ENCODE peak calls at places on chromosomes 2 and 18, in six cellular contexts. W, T, X, O, D and N are unnamed samples. For H3K9me3, the result is how much of the 10 kb centered on the place peaks cover.

GRCh38 chr2:54632733-54633692 is 90.4 kb upstream of the EML6 start:
- DNase-seq in W (peak), T (no peak), X (peak), O (no peak), D (no peak), N (no peak)

GRCh38 chr2:232299927-232300674 is 78.5 kb upstream of the ALPP start:
- DNase-seq in W (no peak), T (no peak), X (no peak), O (no peak), D (no peak), N (no peak)

GRCh38 chr2:1675633-1676032 is 68.7 kb downstream of the PXDN start:
- DNase-seq in W (peak), T (no peak), X (peak), O (peak), D (no peak), N (no peak)

GRCh38 chr2:188475945-188476344 is 184.3 kb downstream of the GULP1 start:
- DNase-seq in W (no peak), T (no peak), X (no peak), O (no peak), D (no peak), N (no peak)

GRCh38 chr18:62904396-62905285 is 189.3 kb downstream of the PHLPP1 start:
- DNase-seq in W (no peak), T (no peak), X (peak), O (no peak), D (no peak), N (no peak)

GRCh38 chr18:31679133-31679731 is 5.1 kb downstream of the B4GALT6 start:
- DNase-seq in W (no peak), T (no peak), X (peak), O (no peak), D (no peak), N (no peak)

GRCh38 chr2:211014906-211015305 is 458.5 kb downstream of the CPS1 start:
- DNase-seq in W (no peak), T (no peak), X (no peak), O (no peak), D (no peak), N (no peak)

GRCh38 chr2:174553811-174554493 is 43.7 kb downstream of the WIPF1 start:
- DNase-seq in W (no peak), T (no peak), X (no peak), O (no peak), D (no peak), N (no peak)

GRCh38 chr2:60339286-60339685 is 214.2 kb downstream of the BCL11A start:
- DNase-seq in W (no peak), T (no peak), X (no peak), O (peak), D (no peak), N (no peak)

DNA sequence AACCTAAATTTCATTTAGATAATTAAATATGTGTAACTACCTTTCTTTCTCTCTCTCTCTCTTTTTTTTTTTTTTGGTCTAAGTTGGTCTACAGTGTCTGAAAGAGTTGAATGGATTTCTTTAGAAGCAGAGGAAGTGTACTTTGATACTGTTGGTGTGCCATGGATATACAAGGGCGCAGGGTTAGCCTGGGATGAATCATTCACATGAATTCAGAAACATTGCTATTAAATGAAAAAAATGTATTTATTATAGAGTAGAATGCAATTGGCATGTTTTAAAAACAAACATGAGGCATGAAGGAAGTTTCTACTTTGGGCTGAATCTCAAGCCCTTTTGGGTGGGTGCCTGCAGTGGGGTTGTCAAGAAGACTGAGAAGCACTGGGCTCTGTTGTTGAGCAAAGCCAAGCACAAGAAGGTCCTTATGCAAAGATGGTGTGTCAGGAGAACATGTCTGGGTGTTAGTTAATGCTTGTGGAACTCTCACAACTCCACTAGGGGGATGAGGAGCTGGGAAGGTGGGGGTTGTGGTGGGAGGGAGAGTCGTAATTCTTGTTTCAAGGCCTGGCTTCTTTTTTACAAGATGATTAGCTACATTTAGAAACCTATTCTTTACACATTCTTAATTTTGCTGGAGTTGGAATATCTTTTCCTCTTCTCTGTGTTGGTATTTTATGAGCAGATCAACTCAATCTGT is 57.9 kb downstream of the LYPD6 start:
- DNase-seq in W (no peak), T (no peak), X (peak), O (peak), D (no peak), N (no peak)
- TF ChIP-seq CTCF in W (no peak), T (no peak), X (no peak), O (peak), D (no peak), N (no peak)

DNA sequence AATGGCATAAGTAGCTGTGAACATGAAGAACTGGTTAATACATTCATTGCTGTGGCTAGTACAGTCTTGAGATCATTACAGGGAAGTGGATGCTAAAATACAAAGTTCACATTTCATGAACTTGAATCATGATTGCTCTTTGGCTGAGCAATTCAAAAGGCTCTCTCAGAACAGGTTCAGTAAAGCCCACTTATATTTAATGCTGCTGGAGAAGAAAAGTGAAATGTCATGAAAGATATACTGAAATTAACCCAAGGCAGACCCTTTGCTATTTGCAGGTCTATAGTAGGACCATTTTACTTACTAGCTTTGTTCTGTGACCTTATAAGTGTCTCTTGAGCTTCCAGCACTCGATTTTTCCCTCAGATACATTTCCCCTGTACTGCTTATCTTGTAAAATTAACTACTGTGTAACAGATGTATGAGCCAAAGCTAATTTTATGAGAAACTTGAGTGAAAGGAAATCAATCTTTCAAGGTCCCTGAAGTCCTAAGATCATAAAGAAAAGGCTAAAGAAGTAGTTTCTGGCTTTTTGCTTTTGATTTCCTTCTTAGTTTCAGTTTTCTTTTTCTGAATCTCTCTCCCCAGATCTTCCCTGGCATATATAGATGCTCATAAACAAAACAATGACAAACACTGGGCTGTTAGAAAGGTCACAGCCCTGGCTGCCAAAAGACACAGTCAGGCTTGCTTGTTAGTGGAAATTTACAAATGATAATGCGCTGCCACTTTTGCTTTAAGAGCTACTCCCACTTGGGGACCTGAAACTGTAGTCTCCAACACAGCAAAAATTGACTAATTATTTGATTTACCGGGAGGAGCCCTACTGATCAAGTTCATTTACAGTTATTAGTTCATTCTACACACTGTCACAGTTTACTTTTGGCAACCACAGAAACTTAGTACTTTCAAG is 132.7 kb upstream of the XPO1 start:
- DNase-seq in W (peak), T (no peak), X (peak), O (no peak), D (no peak), N (no peak)
- H3K4me3 ChIP-seq in W (peak), T (no peak), X (peak), O (no peak), D (peak), N (no peak)

DNA sequence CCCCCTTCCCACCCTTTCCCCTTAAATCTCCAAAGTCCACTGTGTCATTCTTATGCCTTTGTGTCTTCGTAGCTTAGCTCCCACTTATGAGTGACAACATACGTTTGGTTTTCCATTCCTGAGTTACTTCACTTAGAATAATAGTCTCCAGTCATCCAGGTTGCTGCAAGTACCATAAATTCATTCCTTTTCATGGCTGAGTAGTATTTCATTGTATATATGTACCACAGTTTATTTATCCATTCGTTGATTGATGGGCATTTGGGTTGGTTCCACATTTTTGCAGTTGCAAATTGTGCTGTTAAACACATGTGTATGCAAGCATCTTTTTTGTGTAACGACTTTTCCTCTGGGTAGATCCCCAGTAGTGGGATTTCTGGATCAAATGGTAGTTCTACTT is 14.5 kb upstream of the ZNF638 start:
- DNase-seq in W (no peak), T (no peak), X (no peak), O (no peak), D (no peak), N (no peak)
- H3K9me3 ChIP-seq in W (under half), T (under half), X (under half), O (half or more), D (under half), N (under half)

GRCh38 chr2:71882236-71882946 is 265.3 kb downstream of the CYP26B1 start:
- DNase-seq in W (no peak), T (no peak), X (no peak), O (peak), D (no peak), N (no peak)
- TF ChIP-seq CTCF in W (no peak), T (no peak), X (no peak), O (no peak), D (no peak), N (no peak)

DNA sequence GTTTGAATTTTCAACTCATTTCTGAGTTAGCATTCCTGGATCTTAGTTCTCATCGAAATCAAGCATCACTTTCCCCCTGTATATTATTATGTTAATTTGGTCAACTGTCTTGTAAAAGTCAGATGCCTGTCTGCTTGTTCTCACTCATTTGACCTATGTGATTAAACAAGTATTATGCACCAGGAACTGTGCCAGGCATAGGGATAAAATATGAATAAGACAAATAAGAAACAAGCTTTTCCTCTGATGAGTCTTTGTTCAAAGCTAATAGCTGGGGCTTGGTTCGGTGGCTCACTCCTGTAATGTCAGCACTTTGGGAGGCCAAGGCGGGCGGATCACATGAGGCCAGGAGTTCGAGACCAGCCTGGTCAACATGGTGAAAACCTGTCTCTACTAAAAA is 19.7 kb upstream of the EMILIN2 start:
- DNase-seq in W (no peak), T (peak), X (peak), O (no peak), D (no peak), N (no peak)
- H3K4me3 ChIP-seq in W (no peak), T (no peak), X (no peak), O (no peak), D (no peak), N (no peak)

GRCh38 chr2:115034801-115035200 is 592.4 kb downstream of the DPP10 start:
- DNase-seq in W (no peak), T (no peak), X (no peak), O (no peak), D (no peak), N (no peak)
- H3K9me3 ChIP-seq in W (under half), T (under half), X (under half), O (under half), D (under half), N (under half)